ENCODE peak calls at places on chromosomes 3 and 15, in six cellular contexts. N is NCI-H2081, Y is DMS153, G is T-helper 1 cell, P is germinal center, R is ELF-1. U is an unnamed sample.

GRCh38 chr3:44682182-44682896 is 30.1 kb upstream of the ZNF502 start:
- DNase-seq in N (no peak), Y (no peak), G (no peak), P (no peak), R (no peak), U (no peak)

GRCh38 chr3:99871231-99871898 is 53.7 kb downstream of the CMSS1 start:
- DNase-seq in N (no peak), Y (no peak), G (no peak), P (no peak), R (no peak), U (no peak)

GRCh38 chr3:11373235-11373634 is 101.0 kb downstream of the ATG7 start:
- DNase-seq in N (peak), Y (no peak), G (no peak), P (no peak), R (no peak), U (no peak)

GRCh38 chr3:6667354-6667753 is 193.6 kb upstream of the GRM7 start:
- DNase-seq in N (no peak), Y (no peak), G (no peak), P (no peak), R (no peak), U (no peak)

GRCh38 chr3:183807329-183807728 is 18.0 kb downstream of the MAP6D1 start:
- DNase-seq in N (peak), Y (peak), G (no peak), P (no peak), R (no peak), U (no peak)

GRCh38 chr3:184788751-184789150 is 23.2 kb upstream of the VPS8 start:
- DNase-seq in N (no peak), Y (no peak), G (no peak), P (no peak), R (no peak), U (no peak)

GRCh38 chr15:41847981-41848380 is 9.3 kb downstream of the PLA2G4B start:
- DNase-seq in N (no peak), Y (no peak), G (no peak), P (no peak), R (no peak), U (no peak)

GRCh38 chr3:24136624-24137310 is 191.7 kb downstream of the NR1D2 start:
- DNase-seq in N (no peak), Y (no peak), G (no peak), P (no peak), R (no peak), U (no peak)

GRCh38 chr15:61613729-61614128 is 384.6 kb upstream of the RORA start:
- DNase-seq in N (no peak), Y (no peak), G (no peak), P (no peak), R (no peak), U (no peak)

GRCh38 chr3:54870423-54870822 is 57.4 kb downstream of the LRTM1 start:
- DNase-seq in N (no peak), Y (no peak), G (no peak), P (no peak), R (peak), U (peak)

GRCh38 chr3:78368576-78369345 is 1328.9 kb downstream of the ROBO2 start:
- DNase-seq in N (peak), Y (peak), G (no peak), P (no peak), R (no peak), U (no peak)

GRCh38 chr3:126406389-126407296 is 11.9 kb downstream of the CFAP100 start:
- DNase-seq in N (no peak), Y (no peak), G (no peak), P (no peak), R (peak), U (no peak)

GRCh38 chr3:195908439-195909293 is at the start of gene TNK2:
- DNase-seq in N (peak), Y (no peak), G (peak), P (peak), R (no peak), U (peak)

GRCh38 chr3:49120438-49121135 is at the start of gene USP19:
- DNase-seq in N (peak), Y (peak), G (peak), P (peak), R (peak), U (peak)

GRCh38 chr15:59812889-59813288 is 123.8 kb upstream of the BNIP2 start:
- DNase-seq in N (no peak), Y (no peak), G (no peak), P (no peak), R (peak), U (no peak)

GRCh38 chr3:58679451-58679850 is 12.9 kb upstream of the FAM3D start:
- DNase-seq in N (no peak), Y (no peak), G (no peak), P (no peak), R (no peak), U (no peak)

GRCh38 chr3:125322166-125322565 is 53.0 kb downstream of the ZNF148 start:
- DNase-seq in N (peak), Y (no peak), G (no peak), P (no peak), R (no peak), U (no peak)

GRCh38 chr3:134624537-134625287 is 26.1 kb downstream of the KY start:
- DNase-seq in N (no peak), Y (no peak), G (no peak), P (no peak), R (no peak), U (no peak)

GRCh38 chr3:8557298-8557697 is 55.7 kb downstream of the LMCD1 start:
- DNase-seq in N (no peak), Y (no peak), G (no peak), P (no peak), R (no peak), U (no peak)

GRCh38 chr3:137554242-137554641 is 209.9 kb upstream of the SOX14 start:
- DNase-seq in N (no peak), Y (no peak), G (no peak), P (no peak), R (no peak), U (no peak)

GRCh38 chr3:110166791-110167190 is 829.4 kb upstream of the DPPA4 start:
- DNase-seq in N (no peak), Y (no peak), G (no peak), P (no peak), R (no peak), U (no peak)

GRCh38 chr3:52213901-52214300 is 11.5 kb downstream of the TLR9 start:
- DNase-seq in N (no peak), Y (no peak), G (no peak), P (no peak), R (no peak), U (no peak)

GRCh38 chr15:60353245-60353940 is 44.4 kb downstream of the ANXA2 start:
- DNase-seq in N (no peak), Y (no peak), G (no peak), P (no peak), R (no peak), U (no peak)

GRCh38 chr3:110026421-110026820 is 689.1 kb upstream of the DPPA4 start:
- DNase-seq in N (no peak), Y (no peak), G (no peak), P (no peak), R (no peak), U (no peak)

GRCh38 chr3:146071636-146072035 is 89.3 kb downstream of the PLOD2 start:
- DNase-seq in N (no peak), Y (no peak), G (no peak), P (no peak), R (no peak), U (no peak)

GRCh38 chr3:2958553-2958952 is 151.6 kb downstream of the IL5RA start:
- DNase-seq in N (no peak), Y (no peak), G (no peak), P (no peak), R (no peak), U (no peak)

GRCh38 chr15:42547926-42548257 is 701 bp downstream of the LRRC57 start:
- DNase-seq in N (no peak), Y (no peak), G (no peak), P (peak), R (no peak), U (no peak)

GRCh38 chr15:41801850-41802455 is 25.9 kb upstream of the JMJD7 start:
- DNase-seq in N (no peak), Y (no peak), G (no peak), P (no peak), R (no peak), U (no peak)

GRCh38 chr3:146803746-146804145 is 198.6 kb upstream of the PLSCR5 start:
- DNase-seq in N (no peak), Y (no peak), G (no peak), P (no peak), R (peak), U (no peak)

GRCh38 chr3:106209482-106209881 is 340.7 kb upstream of the CBLB start:
- DNase-seq in N (no peak), Y (no peak), G (no peak), P (no peak), R (no peak), U (no peak)

GRCh38 chr15:57321485-57321884 is 54.8 kb upstream of the CGNL1 start:
- DNase-seq in N (no peak), Y (no peak), G (no peak), P (no peak), R (no peak), U (no peak)

GRCh38 chr15:80736571-80736970 is 41.5 kb downstream of the ABHD17C start:
- DNase-seq in N (peak), Y (no peak), G (no peak), P (no peak), R (no peak), U (no peak)

GRCh38 chr15:49570672-49571071 is 49.9 kb downstream of the FAM227B start:
- DNase-seq in N (no peak), Y (no peak), G (no peak), P (no peak), R (no peak), U (no peak)

GRCh38 chr15:68994149-68994548 is 20.3 kb upstream of the NOX5 start:
- DNase-seq in N (no peak), Y (no peak), G (no peak), P (no peak), R (no peak), U (no peak)

GRCh38 chr3:3189961-3190360 is 10.5 kb upstream of the CRBN start:
- DNase-seq in N (no peak), Y (no peak), G (no peak), P (no peak), R (no peak), U (no peak)

GRCh38 chr3:110521019-110521418 is 550.6 kb upstream of the NECTIN3 start:
- DNase-seq in N (no peak), Y (no peak), G (no peak), P (no peak), R (no peak), U (no peak)

GRCh38 chr15:97909291-97909891 is 51.1 kb upstream of the ARRDC4 start:
- DNase-seq in N (peak), Y (no peak), G (peak), P (peak), R (peak), U (peak)

GRCh38 chr3:149579838-149580542 is 77.8 kb downstream of the WWTR1 start:
- DNase-seq in N (no peak), Y (no peak), G (no peak), P (no peak), R (no peak), U (no peak)

GRCh38 chr3:115301364-115301860 is 154.3 kb upstream of the ZBTB20 start:
- DNase-seq in N (no peak), Y (no peak), G (no peak), P (no peak), R (no peak), U (no peak)

U was measured in RPMI8226.